ENCODE peak calls at places on chromosomes 16 and 17, in eight cellular contexts. F, P, X, J, W, H, O and R are unnamed samples.

GRCh38 chr17:74133726-74134125 is 69.8 kb upstream of the RPL38 start:
- DNase-seq in F (no peak), P (no peak), X (no peak), J (no peak), W (no peak), H (no peak), O (no peak), R (no peak)

GRCh38 chr16:85453-85782 is 7.4 kb downstream of the MPG start:
- DNase-seq in F (no peak), P (no peak), X (peak), J (no peak), W (no peak), H (no peak), O (no peak), R (no peak)

GRCh38 chr16:10182186-10182683 is at the start of gene GRIN2A:
- DNase-seq in F (no peak), P (peak), X (no peak), J (no peak), W (no peak), H (no peak), O (peak), R (no peak)

GRCh38 chr16:79653337-79654000 is 52.9 kb upstream of the MAF start:
- DNase-seq in F (no peak), P (no peak), X (peak), J (no peak), W (no peak), H (no peak), O (no peak), R (peak)

GRCh38 chr16:23194497-23195221 is 12.1 kb downstream of the SCNN1G start:
- DNase-seq in F (no peak), P (no peak), X (no peak), J (no peak), W (no peak), H (no peak), O (no peak), R (no peak)

GRCh38 chr16:694863-695354 is 4.7 kb upstream of the WDR24 start:
- DNase-seq in F (no peak), P (no peak), X (no peak), J (no peak), W (no peak), H (no peak), O (no peak), R (no peak)

GRCh38 chr16:15564619-15565339 is 78.2 kb downstream of the MARF1 start:
- DNase-seq in F (no peak), P (peak), X (no peak), J (no peak), W (no peak), H (no peak), O (no peak), R (no peak)

GRCh38 chr16:8959921-8960787 is 3.6 kb downstream of the USP7 start:
- DNase-seq in F (no peak), P (peak), X (no peak), J (no peak), W (no peak), H (peak), O (peak), R (no peak)

GRCh38 chr16:56226187-56226586 is 34.9 kb downstream of the GNAO1 start:
- DNase-seq in F (no peak), P (no peak), X (peak), J (no peak), W (no peak), H (no peak), O (no peak), R (peak)

GRCh38 chr16:25606069-25606468 is 85.7 kb upstream of the HS3ST4 start:
- DNase-seq in F (no peak), P (no peak), X (no peak), J (no peak), W (no peak), H (no peak), O (no peak), R (no peak)

GRCh38 chr16:82899731-82900454 is 273.1 kb downstream of the CDH13 start:
- DNase-seq in F (no peak), P (no peak), X (no peak), J (no peak), W (no peak), H (no peak), O (no peak), R (no peak)

GRCh38 chr17:61770043-61770442 is 93.3 kb downstream of the BRIP1 start:
- DNase-seq in F (no peak), P (no peak), X (no peak), J (no peak), W (no peak), H (no peak), O (no peak), R (no peak)

GRCh38 chr16:2450535-2450934 is 9.4 kb upstream of the TEDC2 start:
- DNase-seq in F (no peak), P (no peak), X (no peak), J (no peak), W (no peak), H (no peak), O (no peak), R (no peak)

GRCh38 chr17:73551756-73552155 is 92.5 kb downstream of the SDK2 start:
- DNase-seq in F (no peak), P (no peak), X (peak), J (no peak), W (no peak), H (peak), O (peak), R (no peak)

GRCh38 chr17:42436401-42436800 is 13.3 kb upstream of the CAVIN1 start:
- DNase-seq in F (no peak), P (no peak), X (no peak), J (no peak), W (no peak), H (no peak), O (no peak), R (peak)

GRCh38 chr16:51267676-51268075 is 116.6 kb upstream of the SALL1 start:
- DNase-seq in F (no peak), P (no peak), X (no peak), J (no peak), W (no peak), H (no peak), O (no peak), R (no peak)

GRCh38 chr16:23514381-23515152 is 4.3 kb upstream of the GGA2 start:
- DNase-seq in F (no peak), P (no peak), X (no peak), J (no peak), W (no peak), H (peak), O (no peak), R (no peak)

GRCh38 chr17:47742319-47743181 is 9.5 kb downstream of the TBX21 start:
- DNase-seq in F (peak), P (peak), X (peak), J (no peak), W (peak), H (peak), O (peak), R (no peak)

GRCh38 chr17:75133001-75133400 is 1.5 kb upstream of the NT5C start:
- DNase-seq in F (no peak), P (no peak), X (no peak), J (no peak), W (peak), H (no peak), O (no peak), R (no peak)

GRCh38 chr16:86353185-86353584 is 157.1 kb upstream of the FOXF1 start:
- DNase-seq in F (no peak), P (no peak), X (no peak), J (no peak), W (no peak), H (no peak), O (no peak), R (no peak)

GRCh38 chr17:7781467-7781866 is 52.5 kb upstream of the KDM6B start:
- DNase-seq in F (no peak), P (no peak), X (no peak), J (no peak), W (no peak), H (no peak), O (peak), R (no peak)